ENCODE peak calls at places on chromosomes 12 and 14, in nine cellular contexts. N is sigmoid colon, P is GM23338, Y is spleen, X is transverse colon, F is SK-N-SH, E is suprapubic skin, Z is breast epithelium, R is upper lobe of left lung. D is an unnamed sample.

GRCh38 chr14:80587096-80587724 is 354.3 kb downstream of the CEP128 start:
- DNase-seq in N (no peak), P (peak; percentile 56), Y (no peak), X (no peak), F (no peak), E (no peak), Z (no peak), R (no peak), D (no peak)

GRCh38 chr12:116261525-116262100 is 15.9 kb downstream of the MED13L start:
- DNase-seq in N (no peak), P (no peak), Y (no peak), X (no peak), F (no peak), E (no peak), Z (no peak), R (no peak), D (no peak)

GRCh38 chr12:96522690-96523089 is 33.3 kb downstream of the CFAP54 start:
- DNase-seq in N (no peak), P (no peak), Y (no peak), X (no peak), F (no peak), E (no peak), Z (no peak), R (no peak), D (no peak)

GRCh38 chr12:102167821-102168605 is 29.6 kb downstream of the PMCH start:
- DNase-seq in N (no peak), P (no peak), Y (no peak), X (no peak), F (no peak), E (no peak), Z (no peak), R (no peak), D (no peak)

GRCh38 chr14:56555921-56556570 is 23.6 kb upstream of the TMEM260 start:
- DNase-seq in N (no peak), P (peak; percentile 79), Y (no peak), X (no peak), F (peak; percentile 11), E (no peak), Z (no peak), R (no peak), D (no peak)

GRCh38 chr12:124964836-124965462 is 24.0 kb downstream of the DHX37 start:
- DNase-seq in N (no peak), P (no peak), Y (no peak), X (no peak), F (no peak), E (no peak), Z (no peak), R (no peak), D (no peak)

GRCh38 chr12:67456281-67456918 is 187.2 kb downstream of the CAND1 start:
- DNase-seq in N (no peak), P (no peak), Y (no peak), X (no peak), F (peak; percentile 18), E (no peak), Z (no peak), R (no peak), D (no peak)

GRCh38 chr12:18158774-18159557 is 69.0 kb upstream of the RERGL start:
- DNase-seq in N (no peak), P (peak; percentile 87), Y (no peak), X (no peak), F (peak; percentile 15), E (no peak), Z (no peak), R (no peak), D (no peak)

GRCh38 chr14:101985957-101986356 is 21.6 kb downstream of the DYNC1H1 start:
- DNase-seq in N (no peak), P (no peak), Y (no peak), X (no peak), F (no peak), E (no peak), Z (no peak), R (no peak), D (no peak)

GRCh38 chr14:23727566-23728335 is 91.6 kb downstream of the DHRS2 start:
- DNase-seq in N (no peak), P (peak; percentile 80), Y (no peak), X (no peak), F (peak; percentile 58), E (no peak), Z (no peak), R (no peak), D (no peak)

GRCh38 chr12:128820723-128821432 is 2.9 kb downstream of the SLC15A4 start:
- DNase-seq in N (peak; percentile 74), P (no peak), Y (peak; percentile 90), X (peak; percentile 69), F (no peak), E (peak; percentile 54), Z (no peak), R (peak; percentile 74), D (no peak)
- TF ChIP-seq POLR2AphosphoS5 in N (no peak), P (no peak), Y (peak; percentile 75), X (peak; percentile 69), F (no peak), E (no peak), Z (no peak), R (peak; percentile 38), D (no peak)

GRCh38 chr12:32445356-32445755 is 46.0 kb downstream of the FGD4 start:
- DNase-seq in N (no peak), P (no peak), Y (no peak), X (no peak), F (no peak), E (no peak), Z (no peak), R (no peak), D (no peak)
- H3K27ac ChIP-seq in N (no peak overlapping the region), P (peak overlapping the region; percentile 82), Y (no peak overlapping the region), X (no peak overlapping the region), F (no peak overlapping the region), E (no peak overlapping the region), Z (no peak overlapping the region), R (no peak overlapping the region), D (no peak overlapping the region)

GRCh38 chr12:52199294-52199920 is 7.6 kb upstream of the KRT80 start:
- DNase-seq in N (no peak), P (no peak), Y (no peak), X (no peak), F (peak; percentile 55), E (no peak), Z (no peak), R (no peak), D (no peak)

GRCh38 chr12:52195065-52195730 is 3.4 kb upstream of the KRT80 start:
- DNase-seq in N (no peak), P (no peak), Y (no peak), X (no peak), F (no peak), E (no peak), Z (peak; percentile 70), R (no peak), D (no peak)

GRCh38 chr12:52200086-52200782 is 8.4 kb upstream of the KRT80 start:
- DNase-seq in N (no peak), P (no peak), Y (no peak), X (no peak), F (peak; percentile 89), E (no peak), Z (no peak), R (no peak), D (no peak)

GRCh38 chr12:52198454-52199215 is 6.8 kb upstream of the KRT80 start:
- DNase-seq in N (no peak), P (no peak), Y (peak; percentile 82), X (no peak), F (no peak), E (no peak), Z (no peak), R (peak; percentile 62), D (no peak)

GRCh38 chr12:52197371-52198231 is 5.8 kb upstream of the KRT80 start:
- DNase-seq in N (peak; percentile 75), P (no peak), Y (no peak), X (no peak), F (no peak), E (no peak), Z (peak; percentile 73), R (peak; percentile 89), D (no peak)
- H3K4me1 ChIP-seq in N (peaks cover 30% of the 10 kb centered on the region), P (peaks cover 5% of the 10 kb centered on the region), Y (peaks cover 33% of the 10 kb centered on the region), X (no peaks in the 10 kb centered on the region), F (peaks cover 83% of the 10 kb centered on the region), E (peaks cover 58% of the 10 kb centered on the region), Z (peaks cover 3% of the 10 kb centered on the region), R (peaks cover 55% of the 10 kb centered on the region), D (no peaks in the 10 kb centered on the region)

GRCh38 chr14:64493455-64493854 is 10.2 kb downstream of the ZBTB25 start:
- DNase-seq in N (no peak), P (no peak), Y (no peak), X (no peak), F (no peak), E (no peak), Z (no peak), R (no peak), D (no peak)
- TF ChIP-seq POLR2AphosphoS5 in N (no peak), P (no peak), Y (no peak), X (no peak), F (no peak), E (no peak), Z (no peak), R (no peak), D (no peak)

GRCh38 chr12:77190022-77190421 is 124.7 kb upstream of the E2F7 start:
- DNase-seq in N (no peak), P (no peak), Y (no peak), X (no peak), F (no peak), E (no peak), Z (no peak), R (no peak), D (no peak)
- H3K27ac ChIP-seq in N (no peak overlapping the region), P (no peak overlapping the region), Y (no peak overlapping the region), X (no peak overlapping the region), F (peak overlapping the region; percentile 81), E (no peak overlapping the region), Z (no peak overlapping the region), R (no peak overlapping the region), D (no peak overlapping the region)

DNA sequence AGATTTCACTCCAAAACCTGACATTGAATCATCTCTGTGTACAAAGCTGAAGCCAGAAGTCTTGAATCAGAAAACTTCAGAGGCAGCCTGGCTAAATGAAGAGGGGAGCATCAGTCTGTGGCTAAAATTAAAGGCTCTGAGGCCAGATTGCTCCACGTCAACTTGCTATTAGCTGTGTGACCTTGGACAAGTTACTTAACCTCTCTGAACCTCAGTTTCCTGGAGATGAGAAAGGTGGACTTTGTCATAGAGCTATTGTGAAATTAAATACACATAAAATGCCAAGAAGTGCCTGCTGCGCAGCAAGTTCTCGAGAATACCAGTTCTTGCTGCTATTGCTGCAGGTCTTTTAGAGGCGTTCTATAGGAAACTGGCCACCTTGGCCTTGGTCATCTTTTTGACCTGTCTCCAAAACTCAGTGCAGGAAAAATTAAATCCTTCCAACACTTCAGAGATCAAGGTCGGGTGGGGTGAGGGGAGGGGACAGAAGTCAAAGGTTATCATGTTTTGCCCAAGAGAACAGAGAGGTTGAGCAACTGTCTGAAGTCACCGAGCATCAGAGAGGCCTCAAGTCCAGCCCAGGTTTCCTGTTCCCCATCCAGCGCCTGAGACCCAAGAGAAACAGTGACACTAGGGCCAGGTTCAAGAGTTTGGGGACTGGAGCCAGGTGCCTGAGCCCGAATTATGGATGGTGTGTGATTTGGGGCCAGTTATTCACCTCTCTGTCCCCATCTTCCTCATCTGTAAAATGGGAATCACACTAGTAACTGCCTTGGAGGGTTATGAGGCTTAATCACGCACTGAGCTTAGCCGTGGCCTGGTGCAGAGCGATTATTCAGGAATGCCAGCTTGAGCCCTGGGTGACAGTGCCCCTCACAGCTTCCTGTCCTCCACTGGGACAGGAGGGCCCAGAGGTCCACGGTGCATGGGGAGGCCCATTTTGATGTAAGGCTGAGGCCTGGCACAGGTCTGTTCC is 1.1 kb downstream of the SERPINA1 start:
- DNase-seq in N (peak; percentile 49), P (no peak), Y (no peak), X (no peak), F (no peak), E (no peak), Z (no peak), R (peak; percentile 60), D (no peak)
- H3K4me1 ChIP-seq in N (peaks cover 6% of the 10 kb centered on the region), P (peaks cover 11% of the 10 kb centered on the region), Y (peaks cover 3% of the 10 kb centered on the region), X (peaks cover 8% of the 10 kb centered on the region), F (no peaks in the 10 kb centered on the region), E (peaks cover 7% of the 10 kb centered on the region), Z (no peaks in the 10 kb centered on the region), R (peaks cover 64% of the 10 kb centered on the region), D (peaks cover 5% of the 10 kb centered on the region)

GRCh38 chr12:52243774-52244614 is 11.0 kb downstream of the KRT7 start:
- DNase-seq in N (peak; percentile 92), P (no peak), Y (peak; percentile 81), X (peak; percentile 58), F (peak; percentile 60), E (peak; percentile 92), Z (peak; percentile 91), R (peak; percentile 93), D (peak; percentile 93)
- TF ChIP-seq POLR2AphosphoS5 in N (no peak), P (no peak), Y (peak; percentile 48), X (no peak), F (no peak), E (no peak), Z (peak; percentile 79), R (peak; percentile 56), D (peak; percentile 82)

D was measured in prostate gland.